ENCODE peak calls at places on chromosomes 12 and 14, in nine cellular contexts. One of them, this sample, is unnamed.

GRCh38 chr12:105469701-105470100 is 139.2 kb downstream of the C12orf75 start:
- DNase-seq in heart left ventricle: no peak
- DNase-seq in thoracic aorta: no peak
- DNase-seq in lower lobe of right lung: no peak
- DNase-seq in dorsolateral prefrontal cortex: no peak
- DNase-seq in IMR-90: no peak
- DNase-seq in right atrium auricular region: no peak
- DNase-seq in AG04450: no peak
- DNase-seq in astrocyte: no peak
- DNase-seq in this sample: no peak

GRCh38 chr12:93733358-93733757 is 56.2 kb downstream of the CRADD start:
- DNase-seq in dorsolateral prefrontal cortex: no peak
- DNase-seq in thoracic aorta: no peak
- DNase-seq in AG04450: no peak
- DNase-seq in IMR-90: no peak
- DNase-seq in lower lobe of right lung: no peak
- DNase-seq in astrocyte: no peak
- DNase-seq in right atrium auricular region: no peak
- DNase-seq in heart left ventricle: peak
- DNase-seq in this sample: no peak

GRCh38 chr12:2876431-2877046 is 435 bp downstream of the FOXM1 start:
- DNase-seq in dorsolateral prefrontal cortex: no peak
- DNase-seq in IMR-90: no peak
- DNase-seq in AG04450: no peak
- DNase-seq in lower lobe of right lung: no peak
- DNase-seq in thoracic aorta: no peak
- DNase-seq in heart left ventricle: no peak
- DNase-seq in astrocyte: no peak
- DNase-seq in right atrium auricular region: no peak
- DNase-seq in this sample: peak

GRCh38 chr12:48997719-48998496 is 1.3 kb downstream of the DDN start:
- DNase-seq in AG04450: no peak
- DNase-seq in heart left ventricle: peak
- DNase-seq in lower lobe of right lung: no peak
- DNase-seq in IMR-90: no peak
- DNase-seq in dorsolateral prefrontal cortex: no peak
- DNase-seq in astrocyte: no peak
- DNase-seq in thoracic aorta: no peak
- DNase-seq in right atrium auricular region: no peak
- DNase-seq in this sample: peak

GRCh38 chr12:48183091-48183875 is at the start of gene CCDC184:
- DNase-seq in thoracic aorta: peak
- DNase-seq in right atrium auricular region: peak
- DNase-seq in astrocyte: peak
- DNase-seq in dorsolateral prefrontal cortex: peak
- DNase-seq in IMR-90: peak
- DNase-seq in AG04450: no peak
- DNase-seq in heart left ventricle: peak
- DNase-seq in lower lobe of right lung: peak
- DNase-seq in this sample: peak

GRCh38 chr14:35297677-35298076 is 5.5 kb downstream of the PSMA6 start:
- DNase-seq in heart left ventricle: no peak
- DNase-seq in AG04450: no peak
- DNase-seq in IMR-90: no peak
- DNase-seq in astrocyte: no peak
- DNase-seq in right atrium auricular region: no peak
- DNase-seq in thoracic aorta: no peak
- DNase-seq in dorsolateral prefrontal cortex: no peak
- DNase-seq in lower lobe of right lung: no peak
- DNase-seq in this sample: no peak

GRCh38 chr14:69500096-69500495 is 15.6 kb downstream of the PLEKHD1 start:
- DNase-seq in heart left ventricle: no peak
- DNase-seq in dorsolateral prefrontal cortex: no peak
- DNase-seq in thoracic aorta: no peak
- DNase-seq in lower lobe of right lung: no peak
- DNase-seq in IMR-90: no peak
- DNase-seq in astrocyte: no peak
- DNase-seq in right atrium auricular region: no peak
- DNase-seq in AG04450: no peak
- DNase-seq in this sample: no peak

GRCh38 chr12:538731-539539 is 79.2 kb downstream of the B4GALNT3 start:
- DNase-seq in lower lobe of right lung: peak
- DNase-seq in IMR-90: peak
- DNase-seq in AG04450: no peak
- DNase-seq in dorsolateral prefrontal cortex: no peak
- DNase-seq in right atrium auricular region: no peak
- DNase-seq in astrocyte: peak
- DNase-seq in thoracic aorta: no peak
- DNase-seq in heart left ventricle: peak
- DNase-seq in this sample: peak

GRCh38 chr14:78606111-78606510 is 435.9 kb downstream of the NRXN3 start:
- DNase-seq in right atrium auricular region: no peak
- DNase-seq in dorsolateral prefrontal cortex: no peak
- DNase-seq in IMR-90: peak
- DNase-seq in AG04450: no peak
- DNase-seq in heart left ventricle: no peak
- DNase-seq in astrocyte: peak
- DNase-seq in lower lobe of right lung: no peak
- DNase-seq in thoracic aorta: no peak
- DNase-seq in this sample: peak

GRCh38 chr14:52824479-52824878 is 33.1 kb upstream of the GNPNAT1 start:
- DNase-seq in astrocyte: peak
- DNase-seq in AG04450: no peak
- DNase-seq in lower lobe of right lung: no peak
- DNase-seq in heart left ventricle: no peak
- DNase-seq in right atrium auricular region: no peak
- DNase-seq in IMR-90: peak
- DNase-seq in dorsolateral prefrontal cortex: no peak
- DNase-seq in thoracic aorta: no peak
- DNase-seq in this sample: no peak

GRCh38 chr12:123269980-123270379 is 1.7 kb downstream of the CDK2AP1 start:
- DNase-seq in IMR-90: no peak
- DNase-seq in astrocyte: no peak
- DNase-seq in right atrium auricular region: no peak
- DNase-seq in dorsolateral prefrontal cortex: peak
- DNase-seq in lower lobe of right lung: no peak
- DNase-seq in heart left ventricle: no peak
- DNase-seq in thoracic aorta: no peak
- DNase-seq in AG04450: no peak
- DNase-seq in this sample: no peak

GRCh38 chr12:81617915-81618314 is 141.2 kb downstream of the PPFIA2 start:
- DNase-seq in dorsolateral prefrontal cortex: no peak
- DNase-seq in heart left ventricle: no peak
- DNase-seq in IMR-90: no peak
- DNase-seq in AG04450: no peak
- DNase-seq in thoracic aorta: no peak
- DNase-seq in lower lobe of right lung: no peak
- DNase-seq in astrocyte: no peak
- DNase-seq in right atrium auricular region: no peak
- DNase-seq in this sample: no peak

GRCh38 chr12:101181776-101182175 is 28.3 kb downstream of the SLC5A8 start:
- DNase-seq in astrocyte: peak
- DNase-seq in AG04450: no peak
- DNase-seq in thoracic aorta: no peak
- DNase-seq in lower lobe of right lung: no peak
- DNase-seq in dorsolateral prefrontal cortex: no peak
- DNase-seq in IMR-90: no peak
- DNase-seq in right atrium auricular region: no peak
- DNase-seq in heart left ventricle: no peak
- DNase-seq in this sample: peak

GRCh38 chr12:51442324-51442723 is 17.7 kb downstream of the SLC4A8 start:
- DNase-seq in astrocyte: peak
- DNase-seq in right atrium auricular region: no peak
- DNase-seq in dorsolateral prefrontal cortex: peak
- DNase-seq in thoracic aorta: no peak
- DNase-seq in AG04450: peak
- DNase-seq in IMR-90: peak
- DNase-seq in lower lobe of right lung: no peak
- DNase-seq in heart left ventricle: no peak
- DNase-seq in this sample: peak

GRCh38 chr12:132393245-132393795 is 63.9 kb upstream of the GALNT9 start:
- DNase-seq in right atrium auricular region: no peak
- DNase-seq in heart left ventricle: peak
- DNase-seq in thoracic aorta: no peak
- DNase-seq in IMR-90: no peak
- DNase-seq in lower lobe of right lung: no peak
- DNase-seq in dorsolateral prefrontal cortex: peak
- DNase-seq in AG04450: no peak
- DNase-seq in astrocyte: no peak
- DNase-seq in this sample: no peak

GRCh38 chr14:103735815-103736545 is 20.4 kb downstream of the ZFYVE21 start:
- DNase-seq in IMR-90: no peak
- DNase-seq in AG04450: no peak
- DNase-seq in astrocyte: no peak
- DNase-seq in thoracic aorta: no peak
- DNase-seq in heart left ventricle: no peak
- DNase-seq in lower lobe of right lung: peak
- DNase-seq in right atrium auricular region: no peak
- DNase-seq in dorsolateral prefrontal cortex: no peak
- DNase-seq in this sample: no peak

GRCh38 chr12:108855284-108856169 is 1.9 kb downstream of the SSH1 start:
- DNase-seq in heart left ventricle: no peak
- DNase-seq in astrocyte: peak
- DNase-seq in AG04450: no peak
- DNase-seq in IMR-90: peak
- DNase-seq in lower lobe of right lung: no peak
- DNase-seq in right atrium auricular region: no peak
- DNase-seq in dorsolateral prefrontal cortex: no peak
- DNase-seq in thoracic aorta: no peak
- DNase-seq in this sample: peak

GRCh38 chr12:95715177-95715576 is 75.4 kb downstream of the NTN4 start:
- DNase-seq in astrocyte: no peak
- DNase-seq in lower lobe of right lung: no peak
- DNase-seq in dorsolateral prefrontal cortex: no peak
- DNase-seq in heart left ventricle: no peak
- DNase-seq in right atrium auricular region: no peak
- DNase-seq in thoracic aorta: no peak
- DNase-seq in IMR-90: no peak
- DNase-seq in AG04450: no peak
- DNase-seq in this sample: no peak

GRCh38 chr14:104509673-104510072 is 69.9 kb upstream of the C14orf180 start:
- DNase-seq in AG04450: no peak
- DNase-seq in right atrium auricular region: no peak
- DNase-seq in IMR-90: no peak
- DNase-seq in lower lobe of right lung: no peak
- DNase-seq in dorsolateral prefrontal cortex: no peak
- DNase-seq in heart left ventricle: no peak
- DNase-seq in astrocyte: no peak
- DNase-seq in thoracic aorta: no peak
- DNase-seq in this sample: no peak

GRCh38 chr12:56684745-56685369 is 3.2 kb downstream of the PTGES3 start:
- DNase-seq in heart left ventricle: no peak
- DNase-seq in astrocyte: no peak
- DNase-seq in AG04450: no peak
- DNase-seq in thoracic aorta: no peak
- DNase-seq in lower lobe of right lung: no peak
- DNase-seq in IMR-90: no peak
- DNase-seq in right atrium auricular region: peak
- DNase-seq in dorsolateral prefrontal cortex: peak
- DNase-seq in this sample: peak

DNA sequence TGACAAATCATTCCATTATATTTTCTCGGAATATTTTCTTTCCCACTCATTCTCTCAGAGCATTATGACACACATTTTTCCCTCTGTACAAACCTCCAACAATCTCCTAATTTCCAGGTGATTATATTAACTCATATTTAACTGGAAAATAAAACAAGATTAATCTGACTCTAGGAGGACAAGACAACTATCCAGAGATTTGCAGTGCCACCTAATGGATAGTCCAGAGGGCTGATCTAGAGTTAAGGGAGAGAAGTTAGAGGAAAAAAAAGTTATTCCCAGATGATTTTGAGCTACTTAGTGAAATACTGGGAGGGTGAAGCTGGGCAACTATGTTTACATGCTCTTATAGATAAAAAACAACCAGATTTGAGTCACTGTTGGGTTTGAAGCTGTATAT is 161.7 kb downstream of the ALX1 start:
- DNase-seq in dorsolateral prefrontal cortex: no peak
- DNase-seq in right atrium auricular region: no peak
- DNase-seq in heart left ventricle: no peak
- DNase-seq in astrocyte: no peak
- DNase-seq in AG04450: no peak
- DNase-seq in IMR-90: peak
- DNase-seq in thoracic aorta: no peak
- DNase-seq in lower lobe of right lung: no peak
- DNase-seq in this sample: no peak
- H3K27ac ChIP-seq in dorsolateral prefrontal cortex: no peak
- H3K27ac ChIP-seq in right atrium auricular region: no peak
- H3K27ac ChIP-seq in heart left ventricle: no peak
- H3K27ac ChIP-seq in astrocyte: no peak
- H3K27ac ChIP-seq in AG04450: no peak
- H3K27ac ChIP-seq in IMR-90: no peak
- H3K27ac ChIP-seq in thoracic aorta: no peak
- H3K27ac ChIP-seq in lower lobe of right lung: no peak
- H3K27ac ChIP-seq in this sample: no peak

GRCh38 chr12:57840701-57841100 is 5.8 kb downstream of the CTDSP2 start:
- DNase-seq in heart left ventricle: peak
- DNase-seq in lower lobe of right lung: no peak
- DNase-seq in IMR-90: peak
- DNase-seq in right atrium auricular region: no peak
- DNase-seq in AG04450: no peak
- DNase-seq in thoracic aorta: no peak
- DNase-seq in astrocyte: no peak
- DNase-seq in dorsolateral prefrontal cortex: no peak
- DNase-seq in this sample: peak
- H3K27ac ChIP-seq in heart left ventricle: peak
- H3K27ac ChIP-seq in lower lobe of right lung: no peak
- H3K27ac ChIP-seq in IMR-90: no peak
- H3K27ac ChIP-seq in right atrium auricular region: peak
- H3K27ac ChIP-seq in AG04450: no peak
- H3K27ac ChIP-seq in thoracic aorta: peak
- H3K27ac ChIP-seq in astrocyte: no peak
- H3K27ac ChIP-seq in dorsolateral prefrontal cortex: peak
- H3K27ac ChIP-seq in this sample: no peak

DNA sequence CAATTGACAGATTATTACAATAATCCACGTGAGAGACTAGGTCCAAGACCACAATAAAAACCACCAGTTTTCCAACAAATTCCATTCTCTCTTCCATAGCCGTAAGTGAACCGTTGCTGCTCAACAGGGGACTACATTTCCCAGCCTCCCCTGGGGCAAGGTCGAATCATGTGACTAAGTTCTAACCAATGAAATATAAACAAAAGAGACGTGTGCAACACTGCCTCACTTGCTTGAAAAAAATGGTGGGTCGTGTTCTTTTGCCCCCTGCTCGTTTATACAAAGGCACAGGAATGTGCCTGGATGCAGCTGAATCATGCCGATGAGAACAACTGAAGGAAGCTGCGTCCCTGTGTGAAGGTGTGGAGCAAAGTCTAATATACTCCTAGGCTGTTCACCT is 51.1 kb downstream of the HSPB8 start:
- DNase-seq in dorsolateral prefrontal cortex: peak
- DNase-seq in right atrium auricular region: peak
- DNase-seq in astrocyte: peak
- DNase-seq in heart left ventricle: peak
- DNase-seq in AG04450: peak
- DNase-seq in lower lobe of right lung: no peak
- DNase-seq in IMR-90: peak
- DNase-seq in thoracic aorta: no peak
- DNase-seq in this sample: peak
- H3K27ac ChIP-seq in dorsolateral prefrontal cortex: no peak
- H3K27ac ChIP-seq in right atrium auricular region: no peak
- H3K27ac ChIP-seq in astrocyte: no peak
- H3K27ac ChIP-seq in heart left ventricle: no peak
- H3K27ac ChIP-seq in AG04450: no peak
- H3K27ac ChIP-seq in lower lobe of right lung: no peak
- H3K27ac ChIP-seq in IMR-90: no peak
- H3K27ac ChIP-seq in thoracic aorta: no peak
- H3K27ac ChIP-seq in this sample: no peak

GRCh38 chr12:92156139-92156538 is 10.5 kb upstream of the BTG1 start:
- DNase-seq in right atrium auricular region: no peak
- DNase-seq in IMR-90: no peak
- DNase-seq in AG04450: no peak
- DNase-seq in thoracic aorta: no peak
- DNase-seq in dorsolateral prefrontal cortex: no peak
- DNase-seq in astrocyte: no peak
- DNase-seq in heart left ventricle: no peak
- DNase-seq in lower lobe of right lung: no peak
- DNase-seq in this sample: peak
- H3K27ac ChIP-seq in right atrium auricular region: no peak
- H3K27ac ChIP-seq in IMR-90: no peak
- H3K27ac ChIP-seq in AG04450: no peak
- H3K27ac ChIP-seq in thoracic aorta: no peak
- H3K27ac ChIP-seq in dorsolateral prefrontal cortex: no peak
- H3K27ac ChIP-seq in astrocyte: no peak
- H3K27ac ChIP-seq in heart left ventricle: no peak
- H3K27ac ChIP-seq in lower lobe of right lung: no peak
- H3K27ac ChIP-seq in this sample: no peak